ENCODE peak calls at places on chromosomes 2 and 18, in seven cellular contexts. R is NB4; E is epithelial cell of esophagus; U is LNCaP clone FGC; C is foreskin fibroblast; V is tibial nerve; L is activated CD8-positive, alpha-beta T cell treated with anti-CD3 and anti-CD28 coated beads for 36 hours. H is an unnamed sample.
A peak's percentile ranks its signal among the peaks of the same experiment; 100 is the strongest.

GRCh38 chr2:136129601-136130000 is 11.7 kb upstream of the CXCR4 start:
- DNase-seq in R (no peak), E (no peak), U (no peak), C (no peak), V (no peak), L (peak; percentile 54), H (no peak)

GRCh38 chr18:58978916-58979315 is 114.2 kb downstream of the ZNF532 start:
- DNase-seq in R (no peak), E (no peak), U (no peak), C (no peak), V (no peak), L (no peak), H (no peak)

GRCh38 chr2:140542627-140543026 is 1588.2 kb downstream of the LRP1B start:
- DNase-seq in R (no peak), E (no peak), U (no peak), C (no peak), V (no peak), L (no peak), H (no peak)

GRCh38 chr2:167345559-167345958 is 457.3 kb downstream of the XIRP2 start:
- DNase-seq in R (no peak), E (no peak), U (no peak), C (no peak), V (no peak), L (no peak), H (no peak)

GRCh38 chr18:49814147-49814499 is 790 bp upstream of the ACAA2 start:
- DNase-seq in R (peak; percentile 65), E (peak; percentile 77), U (no peak), C (peak; percentile 47), V (no peak), L (peak; percentile 86), H (no peak)

GRCh38 chr2:179850188-179850587 is 11.2 kb downstream of the ZNF385B start:
- DNase-seq in R (no peak), E (peak; percentile 46), U (no peak), C (peak; percentile 23), V (no peak), L (no peak), H (peak; percentile 27)

GRCh38 chr18:9838144-9838877 is 47.5 kb upstream of the TXNDC2 start:
- DNase-seq in R (no peak), E (no peak), U (no peak), C (no peak), V (no peak), L (no peak), H (peak; percentile 48)

GRCh38 chr2:60414731-60415130 is 138.7 kb downstream of the BCL11A start:
- DNase-seq in R (peak; percentile 74), E (peak; percentile 81), U (no peak), C (peak; percentile 44), V (no peak), L (no peak), H (peak; percentile 5)

GRCh38 chr2:237201461-237202287 is 116.0 kb downstream of the COPS8 start:
- DNase-seq in R (peak; percentile 89), E (no peak), U (no peak), C (peak; percentile 95), V (no peak), L (peak; percentile 39), H (peak; percentile 88)

GRCh38 chr2:106143495-106144215 is 50.4 kb downstream of the UXS1 start:
- DNase-seq in R (no peak), E (peak; percentile 92), U (no peak), C (no peak), V (no peak), L (no peak), H (no peak)

GRCh38 chr18:12686100-12686499 is 16.4 kb downstream of the CEP76 start:
- DNase-seq in R (peak; percentile 50), E (peak; percentile 58), U (no peak), C (no peak), V (no peak), L (peak; percentile 19), H (no peak)

GRCh38 chr2:127422631-127423475 is 4.6 kb downstream of the PROC start:
- DNase-seq in R (peak; percentile 89), E (no peak), U (no peak), C (no peak), V (no peak), L (peak; percentile 31), H (no peak)

GRCh38 chr2:178225011-178225817 is 30.9 kb downstream of the OSBPL6 start:
- DNase-seq in R (no peak), E (no peak), U (no peak), C (no peak), V (no peak), L (no peak), H (peak; percentile 10)

DNA sequence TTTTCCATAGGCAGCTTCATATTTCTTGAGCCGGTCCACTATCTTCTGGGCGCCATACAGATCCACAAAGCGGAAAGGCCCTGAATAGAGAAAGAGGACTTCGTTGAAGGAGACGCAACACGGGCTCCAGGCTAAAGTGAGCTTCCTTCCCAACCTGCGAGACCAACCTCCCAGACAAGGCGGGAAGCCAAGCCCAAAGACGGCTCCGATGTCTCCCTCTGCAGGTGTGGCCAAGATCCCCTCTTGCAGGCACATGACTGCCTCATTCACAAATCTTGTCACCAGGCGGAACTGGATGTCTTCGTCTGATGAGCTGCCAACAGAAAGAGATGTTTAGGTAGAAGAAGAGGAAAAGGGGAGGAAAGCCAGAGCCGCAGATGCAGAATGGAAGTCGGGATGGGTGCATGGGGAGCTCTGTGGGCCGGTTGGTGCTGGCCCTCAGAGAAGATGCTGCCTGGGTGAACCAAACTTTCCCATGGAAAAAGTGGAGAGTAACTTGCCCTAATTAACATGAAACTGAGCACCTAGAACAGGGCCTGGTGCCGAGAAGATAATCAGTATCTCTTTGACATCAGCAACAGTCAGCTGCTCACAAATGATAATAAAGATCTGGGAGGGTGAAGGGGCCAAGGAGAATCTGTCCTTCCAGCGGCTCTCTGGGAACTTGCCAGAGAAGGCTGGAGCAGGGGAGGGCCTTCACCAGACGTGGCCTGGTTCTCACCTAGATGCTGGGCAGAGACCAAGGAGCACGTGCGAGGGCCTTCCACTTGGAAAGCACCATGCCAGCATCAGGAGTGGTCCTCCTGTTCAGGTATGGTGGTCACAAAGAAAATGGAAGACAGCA is 18.6 kb downstream of the GAREM2 start:
- DNase-seq in R (no peak), E (no peak), U (no peak), C (no peak), V (no peak), L (no peak), H (no peak)
- TF ChIP-seq CTCF in R (no peak), E (no peak), U (no peak), C (no peak), V (no peak), L (no peak), H (no peak)

DNA sequence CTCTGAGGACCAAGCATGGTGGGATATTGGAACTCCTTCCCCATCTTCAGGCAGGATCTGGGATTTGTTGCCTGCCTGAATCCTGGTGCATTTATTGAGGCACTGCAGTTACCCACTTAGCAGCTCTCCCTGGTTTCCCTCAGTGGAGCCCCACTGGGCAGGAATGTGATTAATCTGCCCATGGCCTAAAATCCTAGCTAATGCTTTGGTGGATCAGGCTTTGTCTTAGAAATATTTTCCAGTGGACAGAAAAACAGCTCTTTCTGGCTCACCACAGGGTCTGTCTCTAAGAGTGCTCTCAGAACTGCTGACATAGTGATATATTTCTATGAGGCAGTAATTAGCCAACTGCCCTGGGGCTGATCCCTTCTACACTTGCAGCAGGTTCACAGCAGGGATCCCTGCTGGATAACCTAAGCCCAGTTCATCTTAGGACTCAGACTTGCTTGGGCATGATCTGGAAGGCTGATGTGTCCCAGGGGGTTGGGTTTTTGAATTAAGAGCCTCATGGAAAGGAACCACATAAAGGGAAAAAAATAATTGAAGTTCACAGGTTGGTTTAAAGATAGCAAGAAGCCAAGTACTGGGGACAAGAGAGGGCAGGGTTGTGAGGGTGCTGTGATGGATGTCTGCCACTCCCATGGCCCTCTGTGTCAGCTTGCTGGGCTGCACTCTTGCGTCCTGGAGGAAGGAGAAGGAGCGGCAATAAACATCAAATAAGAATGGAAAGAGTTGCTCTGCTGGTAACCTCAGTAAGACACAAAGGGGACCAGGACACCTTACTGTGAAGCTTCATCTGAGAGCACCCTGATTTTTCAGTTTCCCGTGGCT is 44.2 kb upstream of the ZDBF2 start:
- DNase-seq in R (no peak), E (peak; percentile 94), U (no peak), C (no peak), V (no peak), L (no peak), H (no peak)
- TF ChIP-seq CTCF in R (no peak), E (peak; percentile 38), U (no peak), C (peak; percentile 11), V (no peak), L (no peak), H (peak; percentile 43)

DNA sequence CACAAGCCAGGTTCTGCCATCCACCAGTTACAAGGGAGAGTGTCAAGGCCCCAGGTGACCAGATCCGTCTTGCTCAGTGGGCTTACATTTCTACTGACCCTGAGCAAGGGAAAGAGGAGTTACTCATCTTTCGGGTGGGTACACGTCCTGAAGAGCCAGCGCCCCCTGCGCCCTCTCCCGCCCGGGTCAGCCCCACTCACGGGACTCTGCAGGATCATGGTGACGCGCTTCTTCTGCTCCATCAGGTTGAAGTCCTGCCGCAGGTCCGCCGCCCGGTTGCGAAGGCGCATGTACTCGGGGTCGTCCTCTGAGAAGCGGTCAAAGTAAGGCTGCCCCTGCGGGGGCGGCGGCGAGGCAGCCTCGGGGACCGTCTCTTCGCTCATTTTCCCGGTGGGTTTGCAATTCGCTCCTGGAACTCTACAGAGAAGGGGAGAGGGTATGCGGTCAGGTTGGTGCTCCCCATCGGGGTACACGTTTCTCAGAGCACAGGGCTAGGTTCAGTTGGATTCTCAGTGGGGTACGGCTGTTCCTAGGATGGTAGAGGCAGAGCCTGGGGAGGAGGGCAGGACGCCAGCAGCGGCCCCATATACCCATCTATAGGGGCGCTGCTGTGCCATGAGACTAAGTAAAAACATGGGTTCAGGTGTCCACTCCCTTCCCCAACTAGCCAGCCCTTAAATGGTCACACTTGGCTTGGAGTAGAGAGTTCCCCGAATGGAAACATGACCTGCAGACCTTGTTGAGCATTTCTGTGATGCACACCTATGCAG is 61.8 kb downstream of the ADD2 start:
- DNase-seq in R (no peak), E (no peak), U (no peak), C (no peak), V (no peak), L (no peak), H (no peak)
- TF ChIP-seq CTCF in R (no peak), E (no peak), U (no peak), C (no peak), V (no peak), L (no peak), H (no peak)

GRCh38 chr18:39555511-39555910 is 1989.9 kb upstream of the CELF4 start:
- DNase-seq in R (no peak), E (no peak), U (no peak), C (no peak), V (no peak), L (no peak), H (no peak)

DNA sequence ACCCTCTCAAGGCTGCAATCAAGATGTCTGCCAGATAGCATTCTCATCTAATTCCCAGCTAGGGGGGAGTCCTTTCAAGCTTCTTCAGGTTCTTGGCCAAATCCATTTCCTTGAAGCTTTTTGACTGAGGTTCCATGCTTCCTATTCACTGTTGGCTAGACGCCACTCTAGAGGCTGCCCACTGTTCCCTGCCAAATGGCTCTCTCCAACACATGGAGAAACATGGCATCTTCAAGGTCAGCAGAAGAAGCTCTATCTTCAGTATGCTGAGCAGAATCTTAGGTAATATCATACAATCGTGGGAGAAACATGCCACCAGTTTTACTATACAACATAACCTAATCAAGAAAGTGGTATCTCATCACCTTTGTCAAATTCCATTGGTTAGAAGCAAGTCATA is 1985.1 kb upstream of the CELF4 start:
- DNase-seq in R (no peak), E (no peak), U (no peak), C (no peak), V (no peak), L (no peak), H (no peak)
- TF ChIP-seq CTCF in R (no peak), E (no peak), U (no peak), C (no peak), V (no peak), L (no peak), H (no peak)